ENCODE peak calls at places on chromosomes 5 and 9, in eight cellular contexts. O is cardiac muscle cell, G is mammary epithelial cell, K is body of pancreas, X is astrocyte, F is adrenal gland, Q is breast epithelium, J is brain microvascular endothelial cell. Z is an unnamed sample. For H3K27me3, the result is how much of the 10 kb centered on the place peaks cover.

GRCh38 chr9:98584059-98584458 is 124.7 kb downstream of the GABBR2 start:
- DNase-seq in X (no peak), J (no peak), F (no peak), Q (no peak), O (peak), G (no peak), K (no peak), Z (no peak)

GRCh38 chr5:179755022-179755421 is 22.4 kb downstream of the MAML1 start:
- DNase-seq in J (no peak), G (no peak), K (peak), F (no peak), O (peak), X (no peak), Q (no peak), Z (no peak)

GRCh38 chr5:175715627-175716522 is 58.0 kb downstream of the HRH2 start:
- DNase-seq in J (no peak), O (no peak), K (no peak), F (no peak), G (no peak), Q (no peak), X (no peak), Z (no peak)

GRCh38 chr5:16417392-16418074 is 48.1 kb downstream of the ZNF622 start:
- DNase-seq in G (no peak), F (no peak), J (no peak), X (no peak), Q (no peak), K (peak), O (no peak), Z (no peak)

GRCh38 chr5:168851902-168852321 is 272.7 kb upstream of the PANK3 start:
- DNase-seq in K (no peak), O (peak), G (peak), Q (peak), J (peak), X (peak), F (peak), Z (peak)

GRCh38 chr5:96934291-96934694 is 1.6 kb upstream of the LNPEP start:
- DNase-seq in K (peak), F (no peak), X (peak), J (no peak), G (no peak), Q (no peak), O (no peak), Z (no peak)

GRCh38 chr5:77632526-77633268 is 5.8 kb downstream of the OTP start:
- DNase-seq in G (no peak), O (no peak), F (no peak), Q (no peak), K (no peak), J (no peak), X (no peak), Z (no peak)

GRCh38 chr9:121269030-121269887 is 1.3 kb downstream of the GSN start:
- DNase-seq in X (no peak), J (no peak), Q (peak), O (no peak), K (peak), F (no peak), G (peak), Z (no peak)

DNA sequence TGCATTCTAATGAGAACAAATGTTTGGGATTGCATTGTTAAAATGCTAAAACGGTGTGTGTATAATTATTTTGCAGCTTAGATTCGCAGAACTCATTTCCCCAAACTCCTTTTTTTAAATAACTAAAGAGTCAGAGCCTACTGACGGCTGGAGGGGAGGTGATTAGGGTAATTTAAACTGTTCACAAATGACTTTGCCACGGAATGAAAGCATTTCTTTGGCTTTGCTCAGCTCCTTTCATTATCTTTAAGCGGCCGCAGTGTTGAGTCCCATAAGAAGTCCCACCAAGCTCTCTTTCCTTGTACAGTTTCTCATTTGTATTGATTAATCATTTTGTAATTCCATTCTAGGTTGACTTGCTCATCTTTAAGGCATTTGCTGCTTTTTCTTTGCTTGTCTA is 1632.8 kb downstream of the MAT2B start:
- DNase-seq in K (no peak), Q (no peak), G (no peak), F (no peak), X (peak), J (no peak), O (no peak), Z (no peak)
- TF ChIP-seq CTCF in K (no peak), Q (no peak), G (no peak), F (no peak), X (no peak), J (no peak), O (no peak), Z (no peak)

DNA sequence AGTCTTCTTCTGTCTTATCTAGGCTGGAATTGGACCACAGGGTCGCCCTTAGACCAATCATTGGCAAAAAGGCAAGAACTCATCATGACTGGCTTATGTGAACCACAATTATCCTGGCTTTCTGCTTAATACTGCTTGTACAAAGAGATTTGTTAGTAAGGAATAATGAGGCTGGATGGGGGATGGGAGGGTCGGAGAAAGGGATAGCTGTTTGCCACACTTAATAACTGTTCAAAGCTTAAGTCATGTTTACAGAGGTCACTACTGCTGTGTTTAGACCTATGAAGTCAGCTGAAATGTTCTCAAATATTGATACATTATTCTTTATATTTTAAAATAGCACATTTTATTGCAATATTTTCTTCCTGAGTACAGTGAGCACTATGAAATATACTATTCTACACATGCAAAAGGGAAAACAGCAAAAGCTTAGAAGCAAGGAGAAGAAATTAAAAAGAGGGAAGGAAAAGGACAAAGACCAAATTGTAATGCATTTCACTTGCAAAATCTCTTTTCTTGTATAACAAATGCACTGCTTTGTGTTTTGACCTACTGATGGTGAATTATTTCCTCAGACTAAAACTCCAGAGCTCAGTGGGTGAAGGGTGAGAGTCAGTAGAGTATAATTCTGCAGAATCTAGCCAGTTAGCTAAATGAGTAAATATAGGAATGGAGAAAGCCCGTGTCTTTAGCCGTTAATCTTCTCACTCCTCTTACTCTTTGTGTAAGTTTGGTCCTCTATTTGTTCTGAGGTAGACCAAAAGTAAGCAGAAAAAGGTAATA is 404.9 kb upstream of the ZNF608 start:
- DNase-seq in O (no peak), Q (no peak), G (no peak), F (no peak), J (no peak), K (no peak), X (no peak), Z (no peak)
- H3K27me3 ChIP-seq in O (under half), Q (under half), G (under half), F (under half), J (under half), K (under half), X (under half), Z (under half)

GRCh38 chr5:35229076-35230042 is 928 bp downstream of the PRLR start:
- DNase-seq in J (no peak), G (peak), F (peak), X (no peak), Q (no peak), O (no peak), K (peak), Z (no peak)
- H3K4me3 ChIP-seq in J (peak), G (no peak), F (peak), X (peak), Q (peak), O (peak), K (peak), Z (peak)

GRCh38 chr9:131755541-131756198 is 15.8 kb upstream of the RAPGEF1 start:
- DNase-seq in K (peak), X (peak), G (peak), O (peak), Q (peak), F (peak), J (peak), Z (no peak)
- TF ChIP-seq CTCF in K (peak), X (peak), G (peak), O (peak), Q (no peak), F (peak), J (peak), Z (peak)

GRCh38 chr9:131039129-131039954 is 30.4 kb downstream of the LAMC3 start:
- DNase-seq in O (no peak), K (no peak), F (no peak), J (no peak), G (no peak), X (no peak), Q (no peak), Z (no peak)
- H3K27me3 ChIP-seq in O (under half), K (under half), F (under half), J (half or more), G (under half), X (under half), Q (under half), Z (under half)

GRCh38 chr9:91690540-91691249 is 259.3 kb downstream of the ROR2 start:
- DNase-seq in K (peak), J (no peak), F (no peak), O (no peak), X (no peak), G (no peak), Q (no peak), Z (no peak)
- H3K4me3 ChIP-seq in K (no peak), J (no peak), F (no peak), O (no peak), X (no peak), G (no peak), Q (no peak), Z (no peak)

GRCh38 chr5:98497391-98497790 is 276.1 kb upstream of the RGMB start:
- DNase-seq in G (no peak), Q (no peak), X (peak), O (peak), F (no peak), J (no peak), K (no peak), Z (no peak)
- TF ChIP-seq CTCF in G (no peak), Q (no peak), X (no peak), O (no peak), F (no peak), J (no peak), K (no peak), Z (no peak)